ENCODE peak calls at places on chromosomes 11 and 22, in ten cellular contexts. F, G, E, W, S, C, Y, B, R and V are unnamed samples.
A peak's percentile ranks its signal among the peaks of the same experiment; 100 is the strongest.

GRCh38 chr11:117931971-117932370 is 2.8 kb upstream of the TMPRSS13 start:
- DNase-seq in F (no peak), G (no peak), E (no peak), W (no peak), S (no peak), C (no peak), Y (peak; percentile 69), B (no peak), R (no peak), V (no peak)

GRCh38 chr11:19093976-19094375 is 23.0 kb upstream of the ZDHHC13 start:
- DNase-seq in F (no peak), G (no peak), E (no peak), W (peak; percentile 63), S (peak; percentile 10), C (no peak), Y (no peak), B (no peak), R (no peak), V (no peak)

GRCh38 chr11:95451682-95452081 is 220.7 kb upstream of the SESN3 start:
- DNase-seq in F (no peak), G (no peak), E (no peak), W (peak; percentile 32), S (no peak), C (no peak), Y (no peak), B (no peak), R (no peak), V (no peak)

GRCh38 chr22:43512279-43512678 is 100.5 kb downstream of the MPPED1 start:
- DNase-seq in F (no peak), G (no peak), E (no peak), W (no peak), S (no peak), C (no peak), Y (no peak), B (no peak), R (no peak), V (no peak)

GRCh38 chr11:57407941-57408475 is 17.6 kb upstream of the PRG2 start:
- DNase-seq in F (no peak), G (no peak), E (no peak), W (no peak), S (no peak), C (no peak), Y (no peak), B (no peak), R (no peak), V (peak; percentile 22)

GRCh38 chr11:107293677-107294344 is 163.8 kb downstream of the CWF19L2 start:
- DNase-seq in F (no peak), G (no peak), E (no peak), W (no peak), S (no peak), C (no peak), Y (no peak), B (no peak), R (no peak), V (no peak)

GRCh38 chr11:121595717-121596156 is 143.0 kb upstream of the SORL1-AS1 start:
- DNase-seq in F (no peak), G (no peak), E (no peak), W (peak; percentile 99), S (no peak), C (no peak), Y (no peak), B (no peak), R (peak; percentile 50), V (no peak)

GRCh38 chr11:68471360-68472340 is 11.1 kb downstream of the PPP6R3 start:
- DNase-seq in F (peak; percentile 34), G (no peak), E (no peak), W (peak; percentile 50), S (peak; percentile 21), C (peak; percentile 32), Y (peak; percentile 43), B (no peak), R (peak; percentile 77), V (no peak)

GRCh38 chr11:106585061-106585460 is 433.2 kb downstream of the GUCY1A2 start:
- DNase-seq in F (no peak), G (peak; percentile 11), E (no peak), W (peak; percentile 41), S (peak; percentile 33), C (no peak), Y (no peak), B (no peak), R (no peak), V (no peak)

GRCh38 chr11:36558511-36559413 is 9.0 kb upstream of the RAG1 start:
- DNase-seq in F (no peak), G (no peak), E (no peak), W (no peak), S (peak; percentile 70), C (peak; percentile 29), Y (no peak), B (no peak), R (no peak), V (no peak)

GRCh38 chr11:18617688-18618340 is 16.3 kb downstream of the SPTY2D1 start:
- DNase-seq in F (no peak), G (no peak), E (no peak), W (no peak), S (peak; percentile 46), C (peak; percentile 69), Y (no peak), B (no peak), R (no peak), V (no peak)

GRCh38 chr11:13923716-13924650 is 38.5 kb upstream of the SPON1 start:
- DNase-seq in F (no peak), G (no peak), E (no peak), W (no peak), S (peak; percentile 25), C (peak; percentile 52), Y (no peak), B (no peak), R (no peak), V (no peak)

GRCh38 chr22:44410396-44411056 is 87.5 kb downstream of the RTL6 start:
- DNase-seq in F (no peak), G (no peak), E (no peak), W (no peak), S (no peak), C (no peak), Y (peak; percentile 60), B (no peak), R (no peak), V (peak; percentile 76)

GRCh38 chr22:37472418-37473006 is 13.7 kb downstream of the MFNG start:
- DNase-seq in F (peak; percentile 24), G (peak; percentile 53), E (no peak), W (peak; percentile 48), S (peak; percentile 49), C (peak; percentile 39), Y (no peak), B (no peak), R (peak; percentile 33), V (no peak)

GRCh38 chr11:70270104-70270876 is at the start of gene PPFIA1:
- DNase-seq in F (peak; percentile 95), G (peak; percentile 95), E (peak; percentile 77), W (peak; percentile 94), S (peak; percentile 96), C (peak; percentile 96), Y (peak; percentile 98), B (peak; percentile 87), R (peak; percentile 93), V (peak; percentile 98)

GRCh38 chr22:47550524-47551437 is 788.3 kb downstream of the TBC1D22A start:
- DNase-seq in F (no peak), G (no peak), E (no peak), W (no peak), S (no peak), C (no peak), Y (no peak), B (no peak), R (no peak), V (no peak)

GRCh38 chr11:126840201-126840886 is 160.2 kb downstream of the KIRREL3 start:
- DNase-seq in F (no peak), G (no peak), E (no peak), W (peak; percentile 48), S (no peak), C (no peak), Y (no peak), B (no peak), R (no peak), V (no peak)

GRCh38 chr11:108662700-108663099 is 2.2 kb upstream of the DDX10 start:
- DNase-seq in F (no peak), G (no peak), E (no peak), W (no peak), S (no peak), C (no peak), Y (no peak), B (no peak), R (no peak), V (no peak)

GRCh38 chr11:110415081-110415480 is 14.7 kb upstream of the FDX1 start:
- DNase-seq in F (no peak), G (no peak), E (no peak), W (no peak), S (no peak), C (no peak), Y (no peak), B (no peak), R (no peak), V (no peak)